ENCODE peak calls at places on chromosomes 12 and 14, in four cellular contexts. T is IMR-90, K is osteoblast, L is testis. Q is an unnamed sample. For H3K4me1, the result is how much of the 10 kb centered on the place peaks cover.

GRCh38 chr12:98838282-98838681 is 193.2 kb downstream of the APAF1 start:
- DNase-seq in T (peak), K (peak), L (no peak), Q (no peak)

GRCh38 chr12:30908389-30909087 is 18.0 kb upstream of the TSPAN11 start:
- DNase-seq in K (peak), L (peak), T (peak), Q (no peak)

GRCh38 chr14:90274808-90275454 is 18.6 kb downstream of the PSMC1 start:
- DNase-seq in L (peak), K (peak), T (peak), Q (no peak)

GRCh38 chr12:121892673-121893561 is 4.3 kb downstream of the PSMD9 start:
- DNase-seq in T (peak), L (no peak), K (peak), Q (no peak)

GRCh38 chr14:51023964-51024363 is 70.9 kb downstream of the TRIM9 start:
- DNase-seq in T (no peak), L (no peak), K (no peak), Q (no peak)

GRCh38 chr12:76450690-76451089 is 102.5 kb upstream of the BBS10 start:
- DNase-seq in K (peak), L (no peak), T (peak), Q (no peak)

GRCh38 chr12:11658796-11659195 is 9.3 kb downstream of the ETV6 start:
- DNase-seq in T (peak), L (no peak), K (no peak), Q (no peak)

GRCh38 chr14:104724407-104724980 is 465 bp downstream of the ADSS1 start:
- DNase-seq in K (peak), T (no peak), L (no peak), Q (peak)

GRCh38 chr12:87116778-87117177 is 860.6 kb upstream of the MGAT4C start:
- DNase-seq in K (no peak), L (no peak), T (no peak), Q (no peak)
- H3K4me1 ChIP-seq in K (under half), L (under half), T (under half), Q (under half)

DNA sequence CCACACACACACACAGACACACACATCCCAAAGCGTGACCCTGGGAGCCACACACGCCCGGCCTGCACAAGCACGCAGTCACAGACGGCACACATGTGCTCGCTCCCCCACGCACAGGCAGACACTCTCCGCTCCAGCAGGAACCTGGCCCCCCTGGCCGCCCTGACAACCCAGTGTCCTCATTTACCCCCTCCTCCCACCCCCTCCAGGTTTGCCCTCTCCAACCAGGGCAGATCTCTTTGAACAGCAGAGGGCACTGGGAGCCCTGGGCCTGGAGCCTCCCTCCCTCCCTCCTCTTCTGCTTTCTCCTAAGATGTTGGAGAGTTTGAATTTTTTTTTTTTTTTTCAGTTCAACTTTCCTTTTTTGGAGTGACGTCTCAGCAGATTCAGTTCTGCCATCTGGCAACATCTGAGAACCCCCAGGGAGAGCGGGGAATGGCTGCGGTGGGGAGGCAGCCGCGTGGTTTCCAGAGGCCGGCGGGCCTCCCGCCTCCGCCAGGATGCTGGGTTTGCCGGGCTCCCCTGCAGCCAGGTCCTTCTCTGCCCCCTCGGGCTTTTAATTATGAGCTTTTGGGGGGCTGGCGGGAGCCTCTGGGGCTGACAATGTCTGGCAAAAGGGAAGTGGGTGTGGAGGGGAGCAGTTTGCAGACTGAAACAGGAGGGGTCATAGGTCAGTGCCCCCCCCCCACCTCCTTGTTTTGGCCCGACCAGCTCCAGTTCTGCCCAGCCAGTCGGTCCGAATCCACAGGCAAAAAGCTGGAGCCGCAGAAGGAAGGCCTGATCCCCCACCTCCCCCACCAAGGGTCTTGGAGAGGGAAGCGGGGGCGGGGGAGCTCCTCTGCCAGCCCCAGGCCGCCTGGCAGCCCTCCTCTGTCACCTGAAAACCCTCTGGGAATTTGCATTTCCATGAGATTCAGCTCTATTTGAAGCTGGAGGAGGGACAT is 1.3 kb upstream of the NCOR2 start:
- DNase-seq in L (peak), T (peak), K (peak), Q (peak)
- TF ChIP-seq CTCF in L (no peak), T (peak), K (peak), Q (peak)

DNA sequence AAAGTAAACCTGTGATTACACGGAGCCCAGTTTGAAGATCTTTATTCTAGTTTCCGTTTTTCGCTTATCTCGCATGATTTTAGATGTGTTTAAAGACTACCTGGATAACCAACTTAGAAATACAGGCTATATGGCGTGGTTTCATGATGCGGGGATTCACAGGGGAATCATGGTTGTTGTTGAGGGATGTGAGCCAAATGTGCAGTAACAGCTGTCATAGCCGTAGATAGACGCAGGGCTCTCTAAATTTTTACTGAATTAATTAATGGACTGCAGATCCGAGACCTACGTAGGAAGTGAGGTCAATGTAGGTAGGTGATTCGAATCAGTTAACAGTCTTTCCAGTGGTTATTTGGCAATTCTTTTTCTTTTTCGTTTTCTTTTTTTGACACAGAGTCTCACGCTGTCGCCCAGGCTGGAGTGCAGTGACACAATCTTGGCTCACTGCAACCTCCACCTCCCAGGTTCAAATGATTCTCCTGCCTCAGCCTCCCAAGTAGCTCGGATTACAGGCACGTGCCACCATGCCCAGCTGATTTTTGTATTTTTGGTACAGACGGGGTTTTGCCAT is 144.9 kb upstream of the AMIGO2 start:
- DNase-seq in K (no peak), L (no peak), T (no peak), Q (no peak)
- H3K4me1 ChIP-seq in K (under half), L (under half), T (under half), Q (under half)

GRCh38 chr12:92771011-92771410 is 68.2 kb downstream of the PLEKHG7 start:
- DNase-seq in K (no peak), T (no peak), L (no peak), Q (no peak)
- TF ChIP-seq CTCF in K (no peak), T (no peak), L (no peak), Q (no peak)

DNA sequence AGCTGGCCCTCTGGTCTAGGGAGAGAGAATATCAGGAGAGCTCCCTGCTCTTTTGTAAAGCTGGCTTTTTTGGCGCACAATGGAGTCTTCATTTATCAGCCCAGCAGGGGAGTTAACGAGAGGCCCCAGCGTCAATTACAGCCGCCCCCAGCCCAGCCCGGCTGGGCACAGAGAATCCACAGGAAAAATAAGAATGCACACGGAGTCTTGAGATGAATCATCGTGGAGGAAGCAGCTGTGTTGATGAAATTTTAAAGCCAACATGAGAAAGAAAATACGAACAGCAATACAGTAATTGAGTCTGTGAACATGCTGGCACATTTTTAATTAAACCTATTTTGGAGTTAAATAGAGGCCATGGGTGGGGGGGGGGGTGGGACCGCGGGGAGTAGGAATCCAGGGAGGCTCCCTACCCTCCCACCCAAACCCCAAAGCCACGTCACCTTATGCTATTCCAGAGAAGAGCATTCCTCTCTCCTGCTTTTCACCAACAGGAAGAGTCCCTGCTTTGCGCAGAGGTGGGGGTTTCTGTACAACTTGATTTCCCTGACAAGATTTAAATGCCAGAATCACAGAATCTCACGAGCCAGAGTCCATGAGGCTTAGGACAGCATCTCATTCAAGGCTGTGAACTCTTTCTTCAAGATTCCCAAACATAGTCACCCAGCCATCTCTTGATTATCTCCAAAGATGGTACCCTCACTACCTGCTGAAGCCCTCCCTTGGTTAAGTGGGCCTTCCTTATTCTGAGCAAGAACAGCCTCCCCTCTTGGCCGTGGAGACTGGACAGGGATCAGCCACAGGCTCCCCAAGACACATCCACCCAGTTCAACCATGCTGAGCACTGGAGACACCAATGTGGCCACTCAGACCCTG is 50.2 kb downstream of the CCNK start:
- DNase-seq in K (peak), L (no peak), T (peak), Q (no peak)
- H3K4me1 ChIP-seq in K (under half), L (under half), T (under half), Q (under half)

GRCh38 chr12:49294804-49295086 is 202 bp upstream of the PRPH start:
- DNase-seq in K (no peak), L (no peak), T (no peak), Q (peak)
- TF ChIP-seq CTCF in K (no peak), L (no peak), T (no peak), Q (no peak)

GRCh38 chr14:98168196-98168985 is 1103.6 kb downstream of the BCL11B start:
- DNase-seq in L (no peak), T (no peak), K (no peak), Q (no peak)
- H3K4me1 ChIP-seq in L (under half), T (under half), K (under half), Q (under half)

GRCh38 chr12:48817957-48818830 is at the start of gene CACNB3:
- DNase-seq in K (peak), T (peak), L (peak), Q (peak)

GRCh38 chr12:48816148-48816854 is 2.0 kb upstream of the CACNB3 start:
- DNase-seq in L (no peak), T (no peak), K (peak), Q (no peak)

GRCh38 chr12:48820406-48820805 is 2.1 kb downstream of the CACNB3 start:
- DNase-seq in K (peak), T (no peak), L (no peak), Q (no peak)

GRCh38 chr12:48819986-48820385 is 1.7 kb downstream of the CACNB3 start:
- DNase-seq in L (no peak), T (no peak), K (peak), Q (no peak)

DNA sequence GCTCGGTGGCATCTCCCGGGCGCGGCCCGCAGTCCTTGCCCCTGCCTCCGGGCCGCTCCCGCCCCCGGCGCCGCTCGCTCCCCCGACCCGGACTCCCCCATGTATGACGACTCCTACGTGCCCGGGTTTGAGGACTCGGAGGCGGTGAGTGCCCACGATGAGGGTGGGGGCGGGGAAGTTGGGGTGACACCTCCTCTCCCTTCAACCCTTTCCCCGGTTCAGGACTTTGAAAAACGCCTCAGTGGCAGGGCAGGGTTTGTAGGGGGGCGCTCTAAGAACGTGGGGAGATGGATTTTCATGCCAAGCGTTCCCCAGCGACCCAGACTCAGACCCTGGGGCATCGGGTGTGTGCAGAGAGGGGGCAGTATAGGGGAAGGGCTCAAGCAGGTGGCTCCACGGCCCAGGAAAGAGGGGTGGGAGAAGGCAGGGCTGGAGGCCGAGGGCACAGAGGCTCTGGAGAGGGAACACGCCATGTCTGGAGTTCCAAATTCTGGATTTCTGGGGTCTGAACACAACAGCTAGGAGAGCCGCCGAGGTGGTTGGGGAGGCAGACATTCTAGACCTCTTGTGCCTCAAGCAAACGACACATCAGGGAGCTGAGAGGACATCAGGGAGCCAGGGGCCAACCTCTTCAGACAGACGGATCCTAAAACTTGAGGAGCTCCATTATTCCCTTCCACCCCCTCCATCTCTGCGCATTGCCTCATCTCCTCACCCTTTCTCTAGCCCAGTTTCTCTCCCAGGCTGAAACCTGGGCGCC is 715 bp downstream of the CACNB3 start:
- DNase-seq in L (no peak), K (peak), T (no peak), Q (peak)
- TF ChIP-seq CTCF in L (no peak), K (no peak), T (peak), Q (no peak)